ENCODE peak calls at places on chromosomes 6 and 20, in five cellular contexts. B is C1 segment of cervical spinal cord, V is HFFc6, C is hippocampal formation, E is frontal cortex. J is an unnamed sample.

GRCh38 chr6:11769816-11770545 is 8.6 kb downstream of the ADTRP start:
- DNase-seq in B (no peak), V (no peak), C (no peak), E (no peak), J (no peak)

GRCh38 chr6:156687875-156688549 is 89.2 kb upstream of the ARID1B start:
- DNase-seq in B (peak), V (peak), C (peak), E (peak), J (no peak)

GRCh38 chr6:42066156-42066555 is 15.8 kb downstream of the TAF8 start:
- DNase-seq in B (no peak), V (no peak), C (no peak), E (no peak), J (no peak)

GRCh38 chr6:111894951-111895350 is 21.7 kb upstream of the FYN start:
- DNase-seq in B (no peak), V (no peak), C (no peak), E (no peak), J (no peak)

GRCh38 chr6:15255481-15256414 is 9.9 kb downstream of the JARID2 start:
- DNase-seq in B (no peak), V (no peak), C (no peak), E (no peak), J (no peak)

GRCh38 chr20:55782861-55783260 is 222.5 kb downstream of the CBLN4 start:
- DNase-seq in B (no peak), V (no peak), C (no peak), E (no peak), J (no peak)

GRCh38 chr6:168014406-168014959 is 17.0 kb downstream of the KIF25 start:
- DNase-seq in B (no peak), V (no peak), C (no peak), E (no peak), J (no peak)

GRCh38 chr6:169215201-169215661 is 38.4 kb downstream of the THBS2 start:
- DNase-seq in B (no peak), V (no peak), C (no peak), E (no peak), J (no peak)

GRCh38 chr6:146595981-146596731 is 2.6 kb upstream of the ADGB start:
- DNase-seq in B (no peak), V (no peak), C (peak), E (no peak), J (no peak)

GRCh38 chr20:24610341-24611115 is 141.1 kb downstream of the SYNDIG1 start:
- DNase-seq in B (no peak), V (no peak), C (no peak), E (no peak), J (no peak)

GRCh38 chr6:159042003-159042823 is 2.6 kb downstream of the TAGAP start:
- DNase-seq in B (peak), V (peak), C (peak), E (peak), J (peak)

GRCh38 chr20:48747840-48748416 is 79.9 kb downstream of the PREX1 start:
- DNase-seq in B (no peak), V (no peak), C (no peak), E (no peak), J (no peak)

GRCh38 chr6:17361013-17361412 is 32.4 kb upstream of the CAP2 start:
- DNase-seq in B (no peak), V (no peak), C (no peak), E (no peak), J (no peak)